ENCODE peak calls at places on chromosome 14, in six cellular contexts. J is activated naive CD8-positive, alpha-beta T cell treated with anti-CD3 and anti-CD28 coated beads, Interleukin-2, amount 50 U/mL, for 24 hours; S is NCI-H510A; Z is stromal cell of bone marrow; C is nucleus accumbens; X is GM03348. D is an unnamed sample.

GRCh38 chr14:34059925-34060746 is 109.3 kb upstream of the EGLN3 start:
- DNase-seq in J (peak), S (peak), Z (no peak), C (no peak), X (peak), D (peak)

GRCh38 chr14:105314287-105315185 is at the start of gene PACS2:
- DNase-seq in J (peak), S (peak), Z (peak), C (no peak), X (peak), D (peak)

GRCh38 chr14:70567791-70568190 is 32.7 kb downstream of the MED6 start:
- DNase-seq in J (no peak), S (peak), Z (peak), C (no peak), X (peak), D (peak)

GRCh38 chr14:51337520-51337919 is 97.5 kb downstream of the TMX1 start:
- DNase-seq in J (no peak), S (no peak), Z (no peak), C (no peak), X (no peak), D (no peak)

GRCh38 chr14:58557242-58557641 is 80.5 kb upstream of the DACT1 start:
- DNase-seq in J (no peak), S (no peak), Z (no peak), C (no peak), X (no peak), D (no peak)

GRCh38 chr14:20628063-20628854 is 13.2 kb downstream of the OR6S1 start:
- DNase-seq in J (no peak), S (no peak), Z (no peak), C (no peak), X (no peak), D (no peak)

GRCh38 chr14:69077841-69078240 is 75.1 kb downstream of the DCAF5 start:
- DNase-seq in J (no peak), S (no peak), Z (peak), C (no peak), X (peak), D (peak)

GRCh38 chr14:50704454-50705010 is 36.4 kb upstream of the SAV1 start:
- DNase-seq in J (no peak), S (no peak), Z (no peak), C (no peak), X (no peak), D (no peak)

GRCh38 chr14:71138236-71139057 is 231.2 kb downstream of the PCNX1 start:
- DNase-seq in J (no peak), S (no peak), Z (no peak), C (no peak), X (peak), D (no peak)

GRCh38 chr14:96581902-96582640 is 79.9 kb downstream of the PAPOLA start:
- DNase-seq in J (no peak), S (no peak), Z (no peak), C (no peak), X (peak), D (no peak)

GRCh38 chr14:62667515-62667914 is 377.7 kb downstream of the KCNH5 start:
- DNase-seq in J (no peak), S (no peak), Z (no peak), C (no peak), X (no peak), D (no peak)